ENCODE peak calls at places on chromosomes 13 and 19, in ten cellular contexts. L, I, S, Y, H, Z, E, J, X and V are unnamed samples.

GRCh38 chr19:48713041-48713863 is 6.3 kb downstream of the MAMSTR start:
- DNase-seq in J (peak; percentile 47), I (no peak), E (no peak), Z (peak; percentile 30), S (no peak), Y (no peak), H (no peak), X (peak; percentile 24), L (no peak), V (no peak)

GRCh38 chr19:39253374-39254149 is 4.9 kb upstream of the IFNL4 start:
- DNase-seq in J (no peak), H (no peak), X (no peak), Y (no peak), Z (no peak), S (no peak), E (no peak), L (no peak), I (no peak), V (no peak)

GRCh38 chr13:111557921-111558699 is 237.7 kb downstream of the TEX29 start:
- DNase-seq in L (no peak), S (no peak), Y (no peak), J (no peak), I (no peak), Z (no peak), E (no peak), H (no peak), X (no peak), V (no peak)

GRCh38 chr19:41518141-41518540 is 57.8 kb upstream of the CEACAM21 start:
- DNase-seq in J (no peak), Y (no peak), Z (no peak), S (no peak), E (no peak), I (no peak), X (no peak), L (no peak), H (no peak), V (no peak)

GRCh38 chr19:5719961-5720790 is at the start of the genes CATSPERD and LONP1:
- DNase-seq in I (peak; percentile 98), S (peak; percentile 99), J (peak; percentile 99), X (peak; percentile 97), Z (peak; percentile 99), E (peak; percentile 97), Y (peak; percentile 95), H (peak; percentile 100), L (peak; percentile 97), V (peak; percentile 99)

GRCh38 chr19:12873891-12874745 is 7.1 kb downstream of the DNASE2 start:
- DNase-seq in J (no peak), L (no peak), H (no peak), X (no peak), Y (no peak), S (no peak), Z (no peak), E (no peak), I (no peak), V (no peak)

GRCh38 chr19:23957660-23958281 is 43.1 kb downstream of the ZNF726 start:
- DNase-seq in E (peak; percentile 56), I (no peak), J (no peak), Z (no peak), X (peak; percentile 83), S (no peak), L (no peak), Y (no peak), H (peak; percentile 53), V (no peak)

GRCh38 chr13:42272115-42272756 is at the start of gene AKAP11:
- DNase-seq in S (peak; percentile 77), Z (no peak), I (peak; percentile 44), L (peak; percentile 49), E (no peak), X (peak; percentile 24), Y (peak; percentile 29), H (peak; percentile 54), J (peak; percentile 69), V (peak; percentile 60)

GRCh38 chr13:27293051-27293691 is 22.5 kb downstream of the RASL11A start:
- DNase-seq in J (no peak), L (no peak), Y (no peak), E (no peak), X (no peak), H (no peak), S (no peak), Z (no peak), I (no peak), V (peak; percentile 18)